ENCODE peak calls at places on chromosomes 4 and X, in nine cellular contexts. Z, Q, P, R, N, C, V, A and W are unnamed samples.

GRCh38 chr4:119211856-119212250 is 660 bp upstream of the USP53 start:
- DNase-seq in N (no peak), P (no peak), V (no peak), Z (no peak), Q (no peak), R (no peak), C (no peak), A (no peak), W (no peak)

GRCh38 chrX:149497626-149498025 is 7.5 kb downstream of the IDS start:
- DNase-seq in N (no peak), Z (no peak), Q (no peak), A (no peak), C (peak; percentile 49), R (no peak), P (no peak), V (no peak), W (no peak)

GRCh38 chr4:7186516-7187296 is 5.6 kb upstream of the SORCS2 start:
- DNase-seq in A (no peak), C (no peak), Q (no peak), P (no peak), Z (no peak), V (no peak), N (no peak), R (no peak), W (no peak)

GRCh38 chrX:110162867-110163266 is 155.0 kb downstream of the AMMECR1 start:
- DNase-seq in A (no peak), C (no peak), Z (no peak), V (no peak), R (no peak), N (no peak), P (no peak), Q (no peak), W (no peak)

GRCh38 chr4:127783026-127783769 is 1.1 kb downstream of the HSPA4L start:
- DNase-seq in P (no peak), N (no peak), C (peak; percentile 62), A (peak; percentile 61), R (peak; percentile 65), V (peak; percentile 52), Q (no peak), Z (peak; percentile 79), W (no peak)

GRCh38 chr4:7396186-7396585 is 38.5 kb downstream of the PSAPL1 start:
- DNase-seq in V (no peak), Q (no peak), P (no peak), A (no peak), C (no peak), N (no peak), Z (no peak), R (no peak), W (no peak)

GRCh38 chr4:145587088-145587487 is 32.1 kb upstream of the MMAA start:
- DNase-seq in N (no peak), P (no peak), R (no peak), A (no peak), Z (no peak), C (no peak), Q (no peak), V (no peak), W (no peak)

GRCh38 chr4:174935607-174936006 is 17.4 kb downstream of the ADAM29 start:
- DNase-seq in V (no peak), R (no peak), A (no peak), C (no peak), Z (no peak), P (no peak), Q (no peak), N (no peak), W (no peak)

GRCh38 chr4:158521490-158522111 is at the start of gene RXFP1:
- DNase-seq in R (no peak), C (no peak), A (no peak), Z (no peak), Q (no peak), N (no peak), V (no peak), P (no peak), W (no peak)

GRCh38 chr4:182806259-182807252 is 110.6 kb downstream of the DCTD start:
- DNase-seq in Z (peak; percentile 70), C (peak; percentile 73), V (peak; percentile 83), N (peak; percentile 71), R (peak; percentile 47), A (peak; percentile 87), P (peak; percentile 25), Q (peak; percentile 32), W (peak; percentile 39)

GRCh38 chr4:1414831-1415680 is 8.8 kb upstream of the NKX1-1 start:
- DNase-seq in N (no peak), C (no peak), Z (no peak), Q (no peak), A (peak; percentile 62), P (no peak), V (no peak), R (no peak), W (no peak)

GRCh38 chr4:139266583-139267257 is 13.3 kb downstream of the MGARP start:
- DNase-seq in Z (peak; percentile 69), N (peak; percentile 57), A (peak; percentile 50), Q (peak; percentile 62), R (peak; percentile 17), P (peak; percentile 53), C (peak; percentile 67), V (peak; percentile 88), W (peak; percentile 32)

GRCh38 chrX:37684426-37684825 is 1.2 kb upstream of the XK start:
- DNase-seq in Z (no peak), A (no peak), C (no peak), N (no peak), Q (no peak), V (no peak), P (no peak), R (no peak), W (no peak)

GRCh38 chr4:116531870-116532269 is 553.5 kb downstream of the TRAM1L1 start:
- DNase-seq in Q (no peak), R (no peak), Z (no peak), N (no peak), A (no peak), C (no peak), V (no peak), P (no peak), W (no peak)

GRCh38 chr4:109649872-109650271 is 53.4 kb downstream of the CASP6 start:
- DNase-seq in Z (no peak), V (peak; percentile 60), Q (no peak), R (no peak), P (no peak), C (no peak), N (no peak), A (no peak), W (no peak)

GRCh38 chr4:4712800-4713528 is 146.5 kb upstream of the MSX1 start:
- DNase-seq in Q (no peak), C (no peak), A (peak; percentile 13), P (no peak), R (no peak), Z (no peak), V (no peak), N (no peak), W (no peak)

GRCh38 chr4:149112109-149112508 is 669.9 kb upstream of the NR3C2 start:
- DNase-seq in N (no peak), P (no peak), Z (no peak), V (no peak), A (no peak), R (no peak), C (no peak), Q (no peak), W (no peak)